ENCODE peak calls at places on chromosomes 11 and 22, in eight cellular contexts. One of them, this sample, is unnamed.

GRCh38 chr22:40325315-40325714 is 21.0 kb upstream of the ADSL start:
- DNase-seq in tibial nerve: no peak
- DNase-seq in osteocyte: no peak
- DNase-seq in AG04450: no peak
- DNase-seq in OCI-LY7: no peak
- DNase-seq in astrocyte of the spinal cord: no peak
- DNase-seq in heart left ventricle: no peak
- DNase-seq in fibroblast of lung: no peak
- DNase-seq in this sample: no peak

GRCh38 chr22:32985899-32986772 is 72.0 kb downstream of the SYN3 start:
- DNase-seq in tibial nerve: peak; percentile 94
- DNase-seq in osteocyte: no peak
- DNase-seq in AG04450: peak; percentile 44
- DNase-seq in OCI-LY7: peak; percentile 63
- DNase-seq in astrocyte of the spinal cord: peak; percentile 68
- DNase-seq in heart left ventricle: peak; percentile 82
- DNase-seq in fibroblast of lung: peak; percentile 82
- DNase-seq in this sample: peak; percentile 42

GRCh38 chr11:23611726-23612125 is 751.5 kb upstream of the CCDC179 start:
- DNase-seq in tibial nerve: no peak
- DNase-seq in osteocyte: no peak
- DNase-seq in AG04450: no peak
- DNase-seq in OCI-LY7: no peak
- DNase-seq in astrocyte of the spinal cord: no peak
- DNase-seq in heart left ventricle: no peak
- DNase-seq in fibroblast of lung: no peak
- DNase-seq in this sample: no peak

GRCh38 chr22:46537221-46537945 is at the start of gene CELSR1:
- DNase-seq in tibial nerve: no peak
- DNase-seq in osteocyte: no peak
- DNase-seq in AG04450: no peak
- DNase-seq in OCI-LY7: no peak
- DNase-seq in astrocyte of the spinal cord: no peak
- DNase-seq in heart left ventricle: no peak
- DNase-seq in fibroblast of lung: no peak
- DNase-seq in this sample: no peak

GRCh38 chr22:39743955-39744752 is 149.4 kb downstream of the ENTHD1 start:
- DNase-seq in tibial nerve: no peak
- DNase-seq in osteocyte: no peak
- DNase-seq in AG04450: no peak
- DNase-seq in OCI-LY7: no peak
- DNase-seq in astrocyte of the spinal cord: no peak
- DNase-seq in heart left ventricle: no peak
- DNase-seq in fibroblast of lung: no peak
- DNase-seq in this sample: no peak

GRCh38 chr11:1729692-1730011 is 20.7 kb downstream of the IFITM10 start:
- DNase-seq in tibial nerve: no peak
- DNase-seq in osteocyte: no peak
- DNase-seq in AG04450: no peak
- DNase-seq in OCI-LY7: no peak
- DNase-seq in astrocyte of the spinal cord: no peak
- DNase-seq in heart left ventricle: no peak
- DNase-seq in fibroblast of lung: no peak
- DNase-seq in this sample: no peak

GRCh38 chr11:95697614-95698408 is 91.8 kb downstream of the FAM76B start:
- DNase-seq in tibial nerve: no peak
- DNase-seq in osteocyte: no peak
- DNase-seq in AG04450: no peak
- DNase-seq in OCI-LY7: no peak
- DNase-seq in astrocyte of the spinal cord: no peak
- DNase-seq in heart left ventricle: no peak
- DNase-seq in fibroblast of lung: no peak
- DNase-seq in this sample: no peak

GRCh38 chr22:48724899-48725298 is 1102.8 kb downstream of the BRD1 start:
- DNase-seq in tibial nerve: no peak
- DNase-seq in osteocyte: no peak
- DNase-seq in AG04450: no peak
- DNase-seq in OCI-LY7: no peak
- DNase-seq in astrocyte of the spinal cord: no peak
- DNase-seq in heart left ventricle: no peak
- DNase-seq in fibroblast of lung: no peak
- DNase-seq in this sample: no peak

GRCh38 chr22:35475545-35475944 is 65.1 kb upstream of the RASD2 start:
- DNase-seq in tibial nerve: no peak
- DNase-seq in osteocyte: no peak
- DNase-seq in AG04450: no peak
- DNase-seq in OCI-LY7: no peak
- DNase-seq in astrocyte of the spinal cord: no peak
- DNase-seq in heart left ventricle: no peak
- DNase-seq in fibroblast of lung: no peak
- DNase-seq in this sample: no peak

GRCh38 chr22:48884786-48885185 is 942.9 kb downstream of the BRD1 start:
- DNase-seq in tibial nerve: no peak
- DNase-seq in osteocyte: peak; percentile 80
- DNase-seq in AG04450: no peak
- DNase-seq in OCI-LY7: no peak
- DNase-seq in astrocyte of the spinal cord: no peak
- DNase-seq in heart left ventricle: no peak
- DNase-seq in fibroblast of lung: no peak
- DNase-seq in this sample: no peak

GRCh38 chr22:36443198-36443770 is 38.2 kb downstream of the TXN2 start:
- DNase-seq in tibial nerve: no peak
- DNase-seq in osteocyte: no peak
- DNase-seq in AG04450: no peak
- DNase-seq in OCI-LY7: peak; percentile 45
- DNase-seq in astrocyte of the spinal cord: no peak
- DNase-seq in heart left ventricle: no peak
- DNase-seq in fibroblast of lung: peak; percentile 41
- DNase-seq in this sample: no peak

GRCh38 chr22:46546466-46547178 is 9.2 kb upstream of the CELSR1 start:
- DNase-seq in tibial nerve: no peak
- DNase-seq in osteocyte: no peak
- DNase-seq in AG04450: no peak
- DNase-seq in OCI-LY7: no peak
- DNase-seq in astrocyte of the spinal cord: peak; percentile 42
- DNase-seq in heart left ventricle: peak; percentile 87
- DNase-seq in fibroblast of lung: peak; percentile 39
- DNase-seq in this sample: no peak

GRCh38 chr11:69409812-69410645 is 71.4 kb upstream of the LINC01488 start:
- DNase-seq in tibial nerve: no peak
- DNase-seq in osteocyte: no peak
- DNase-seq in AG04450: no peak
- DNase-seq in OCI-LY7: no peak
- DNase-seq in astrocyte of the spinal cord: no peak
- DNase-seq in heart left ventricle: no peak
- DNase-seq in fibroblast of lung: no peak
- DNase-seq in this sample: no peak

GRCh38 chr11:116927163-116927772 is 89.8 kb upstream of the APOA1 start:
- DNase-seq in tibial nerve: no peak
- DNase-seq in osteocyte: no peak
- DNase-seq in AG04450: no peak
- DNase-seq in OCI-LY7: peak; percentile 88
- DNase-seq in astrocyte of the spinal cord: no peak
- DNase-seq in heart left ventricle: no peak
- DNase-seq in fibroblast of lung: no peak
- DNase-seq in this sample: no peak

GRCh38 chr11:28526406-28526751 is 418.2 kb downstream of the METTL15 start:
- DNase-seq in tibial nerve: no peak
- DNase-seq in osteocyte: no peak
- DNase-seq in AG04450: no peak
- DNase-seq in OCI-LY7: peak; percentile 1
- DNase-seq in astrocyte of the spinal cord: no peak
- DNase-seq in heart left ventricle: no peak
- DNase-seq in fibroblast of lung: peak; percentile 21
- DNase-seq in this sample: no peak

GRCh38 chr22:27630754-27631153 is 170.8 kb downstream of the MN1 start:
- DNase-seq in tibial nerve: no peak
- DNase-seq in osteocyte: no peak
- DNase-seq in AG04450: no peak
- DNase-seq in OCI-LY7: no peak
- DNase-seq in astrocyte of the spinal cord: no peak
- DNase-seq in heart left ventricle: no peak
- DNase-seq in fibroblast of lung: no peak
- DNase-seq in this sample: no peak

GRCh38 chr22:21642584-21643448 is 714 bp downstream of the SDF2L1 start:
- DNase-seq in tibial nerve: no peak
- DNase-seq in osteocyte: peak; percentile 88
- DNase-seq in AG04450: no peak
- DNase-seq in OCI-LY7: peak; percentile 84
- DNase-seq in astrocyte of the spinal cord: peak; percentile 50
- DNase-seq in heart left ventricle: no peak
- DNase-seq in fibroblast of lung: peak; percentile 41
- DNase-seq in this sample: no peak

GRCh38 chr22:21640810-21641209 is 1.3 kb upstream of the SDF2L1 start:
- DNase-seq in tibial nerve: no peak
- DNase-seq in osteocyte: no peak
- DNase-seq in AG04450: no peak
- DNase-seq in OCI-LY7: no peak
- DNase-seq in astrocyte of the spinal cord: no peak
- DNase-seq in heart left ventricle: no peak
- DNase-seq in fibroblast of lung: no peak
- DNase-seq in this sample: no peak

GRCh38 chr22:21641417-21641794 is 696 bp upstream of the SDF2L1 start:
- DNase-seq in tibial nerve: peak; percentile 43
- DNase-seq in osteocyte: no peak
- DNase-seq in AG04450: no peak
- DNase-seq in OCI-LY7: no peak
- DNase-seq in astrocyte of the spinal cord: peak; percentile 51
- DNase-seq in heart left ventricle: no peak
- DNase-seq in fibroblast of lung: peak; percentile 51
- DNase-seq in this sample: no peak

GRCh38 chr22:21643533-21644357 is 1.6 kb downstream of the SDF2L1 start:
- DNase-seq in tibial nerve: no peak
- DNase-seq in osteocyte: no peak
- DNase-seq in AG04450: no peak
- DNase-seq in OCI-LY7: peak; percentile 45
- DNase-seq in astrocyte of the spinal cord: no peak
- DNase-seq in heart left ventricle: no peak
- DNase-seq in fibroblast of lung: no peak
- DNase-seq in this sample: no peak

DNA sequence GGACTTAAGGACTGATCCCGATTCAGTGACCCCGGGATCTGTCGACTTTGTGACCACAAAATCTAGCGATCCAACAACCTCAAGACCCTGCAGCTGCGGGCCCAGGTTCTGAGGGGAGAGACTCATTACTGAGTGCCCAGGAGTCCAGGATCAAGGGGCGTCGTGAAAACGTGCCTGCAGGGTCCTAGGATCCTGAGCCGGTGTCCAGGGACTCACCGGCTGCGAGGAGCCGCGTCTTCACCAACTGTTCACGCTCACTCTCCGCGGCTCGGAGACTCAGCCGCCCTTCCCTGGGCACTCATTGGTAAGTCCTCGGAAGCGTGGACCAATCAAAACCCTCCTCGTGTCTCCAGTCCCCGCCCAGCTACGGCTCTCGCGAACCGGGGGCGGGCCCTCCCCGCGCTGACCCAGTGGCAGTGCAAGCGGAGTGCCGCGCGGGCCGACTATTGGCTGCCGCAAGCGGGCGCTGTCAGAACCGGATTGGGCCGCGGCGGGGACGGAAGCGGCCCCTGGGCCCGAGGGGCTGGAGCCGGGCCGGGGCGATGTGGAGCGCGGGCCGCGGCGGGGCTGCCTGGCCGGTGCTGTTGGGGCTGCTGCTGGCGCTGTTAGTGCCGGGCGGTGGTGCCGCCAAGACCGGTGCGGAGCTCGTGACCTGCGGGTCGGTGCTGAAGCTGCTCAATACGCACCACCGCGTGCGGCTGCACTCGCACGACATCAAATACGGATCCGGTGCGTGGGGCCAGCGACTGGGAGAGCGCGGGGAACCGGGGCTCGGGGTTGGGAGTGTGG is at the start of gene SDF2L1:
- DNase-seq in tibial nerve: peak; percentile 98
- DNase-seq in osteocyte: peak; percentile 99
- DNase-seq in AG04450: peak; percentile 97
- DNase-seq in OCI-LY7: peak; percentile 99
- DNase-seq in astrocyte of the spinal cord: peak; percentile 99
- DNase-seq in heart left ventricle: peak; percentile 99
- DNase-seq in fibroblast of lung: peak; percentile 98
- DNase-seq in this sample: peak; percentile 97
- TF ChIP-seq CTCF in tibial nerve: peak; percentile 66
- TF ChIP-seq CTCF in osteocyte: no peak
- TF ChIP-seq CTCF in AG04450: no peak
- TF ChIP-seq CTCF in OCI-LY7: no peak
- TF ChIP-seq CTCF in astrocyte of the spinal cord: no peak
- TF ChIP-seq CTCF in heart left ventricle: no peak
- TF ChIP-seq CTCF in fibroblast of lung: no peak
- TF ChIP-seq CTCF in this sample: no peak

GRCh38 chr11:106231591-106231990 is 154.1 kb downstream of the AASDHPPT start:
- DNase-seq in tibial nerve: no peak
- DNase-seq in osteocyte: no peak
- DNase-seq in AG04450: no peak
- DNase-seq in OCI-LY7: no peak
- DNase-seq in astrocyte of the spinal cord: peak; percentile 6
- DNase-seq in heart left ventricle: no peak
- DNase-seq in fibroblast of lung: peak; percentile 20
- DNase-seq in this sample: no peak
- TF ChIP-seq CTCF in tibial nerve: no peak
- TF ChIP-seq CTCF in osteocyte: peak; percentile 23
- TF ChIP-seq CTCF in AG04450: peak; percentile 40
- TF ChIP-seq CTCF in OCI-LY7: no peak
- TF ChIP-seq CTCF in astrocyte of the spinal cord: peak; percentile 20
- TF ChIP-seq CTCF in heart left ventricle: no peak
- TF ChIP-seq CTCF in fibroblast of lung: peak; percentile 35
- TF ChIP-seq CTCF in this sample: no peak

GRCh38 chr11:90661233-90661632 is 438.4 kb upstream of the CHORDC1 start:
- DNase-seq in tibial nerve: no peak
- DNase-seq in osteocyte: no peak
- DNase-seq in AG04450: no peak
- DNase-seq in OCI-LY7: no peak
- DNase-seq in astrocyte of the spinal cord: no peak
- DNase-seq in heart left ventricle: no peak
- DNase-seq in fibroblast of lung: no peak
- DNase-seq in this sample: no peak

GRCh38 chr11:90656171-90656570 is 433.3 kb upstream of the CHORDC1 start:
- DNase-seq in tibial nerve: no peak
- DNase-seq in osteocyte: no peak
- DNase-seq in AG04450: no peak
- DNase-seq in OCI-LY7: no peak
- DNase-seq in astrocyte of the spinal cord: no peak
- DNase-seq in heart left ventricle: no peak
- DNase-seq in fibroblast of lung: no peak
- DNase-seq in this sample: no peak
- TF ChIP-seq CTCF in tibial nerve: no peak
- TF ChIP-seq CTCF in osteocyte: no peak
- TF ChIP-seq CTCF in AG04450: no peak
- TF ChIP-seq CTCF in OCI-LY7: no peak
- TF ChIP-seq CTCF in astrocyte of the spinal cord: no peak
- TF ChIP-seq CTCF in heart left ventricle: no peak
- TF ChIP-seq CTCF in fibroblast of lung: no peak
- TF ChIP-seq CTCF in this sample: no peak

GRCh38 chr11:71476926-71477636 is 24.1 kb downstream of the NADSYN1 start:
- DNase-seq in tibial nerve: no peak
- DNase-seq in osteocyte: no peak
- DNase-seq in AG04450: no peak
- DNase-seq in OCI-LY7: no peak
- DNase-seq in astrocyte of the spinal cord: no peak
- DNase-seq in heart left ventricle: no peak
- DNase-seq in fibroblast of lung: no peak
- DNase-seq in this sample: no peak
- TF ChIP-seq CTCF in tibial nerve: no peak
- TF ChIP-seq CTCF in osteocyte: no peak
- TF ChIP-seq CTCF in AG04450: no peak
- TF ChIP-seq CTCF in OCI-LY7: no peak
- TF ChIP-seq CTCF in astrocyte of the spinal cord: no peak
- TF ChIP-seq CTCF in heart left ventricle: no peak
- TF ChIP-seq CTCF in fibroblast of lung: no peak
- TF ChIP-seq CTCF in this sample: no peak

This sample was measured in astrocyte of the cerebellum.